ENCODE peak calls at places on chromosomes 3 and 15, in four cellular contexts. One of them, this sample, is unnamed.

GRCh38 chr3:162021206-162021605 is 524.6 kb downstream of the OTOL1 start:
- DNase-seq in K562: no peak
- DNase-seq in upper lobe of left lung: no peak
- DNase-seq in SK-N-SH: no peak
- DNase-seq in this sample: no peak

GRCh38 chr3:196688349-196688748 is 23.7 kb downstream of the CEP19 start:
- DNase-seq in upper lobe of left lung: peak
- DNase-seq in K562: no peak
- DNase-seq in SK-N-SH: no peak
- DNase-seq in this sample: peak

GRCh38 chr15:63436872-63437375 is 55.3 kb upstream of the CA12 start:
- DNase-seq in upper lobe of left lung: no peak
- DNase-seq in SK-N-SH: peak
- DNase-seq in K562: peak
- DNase-seq in this sample: peak

GRCh38 chr15:69462030-69462492 is 9.4 kb downstream of the RPLP1 start:
- DNase-seq in upper lobe of left lung: peak
- DNase-seq in SK-N-SH: peak
- DNase-seq in K562: no peak
- DNase-seq in this sample: peak

GRCh38 chr3:42053476-42053875 is 37.7 kb upstream of the TRAK1 start:
- DNase-seq in K562: no peak
- DNase-seq in SK-N-SH: no peak
- DNase-seq in upper lobe of left lung: peak
- DNase-seq in this sample: no peak

GRCh38 chr15:40114218-40114617 is 5.5 kb upstream of the BMF start:
- DNase-seq in upper lobe of left lung: no peak
- DNase-seq in SK-N-SH: no peak
- DNase-seq in K562: no peak
- DNase-seq in this sample: no peak

GRCh38 chr15:62953496-62953895 is 89.1 kb upstream of the TPM1 start:
- DNase-seq in upper lobe of left lung: peak
- DNase-seq in SK-N-SH: no peak
- DNase-seq in K562: no peak
- DNase-seq in this sample: no peak

GRCh38 chr3:101762041-101762646 is 16.9 kb upstream of the NXPE3 start:
- DNase-seq in K562: no peak
- DNase-seq in SK-N-SH: no peak
- DNase-seq in upper lobe of left lung: no peak
- DNase-seq in this sample: no peak

GRCh38 chr3:125359700-125360099 is 15.4 kb downstream of the ZNF148 start:
- DNase-seq in upper lobe of left lung: peak
- DNase-seq in K562: no peak
- DNase-seq in SK-N-SH: peak
- DNase-seq in this sample: no peak

GRCh38 chr3:139694542-139694941 is 16.8 kb upstream of the NMNAT3 start:
- DNase-seq in SK-N-SH: no peak
- DNase-seq in K562: no peak
- DNase-seq in upper lobe of left lung: no peak
- DNase-seq in this sample: no peak

GRCh38 chr15:36914466-36914865 is 185.9 kb downstream of the MEIS2 start:
- DNase-seq in SK-N-SH: no peak
- DNase-seq in K562: no peak
- DNase-seq in upper lobe of left lung: no peak
- DNase-seq in this sample: no peak

GRCh38 chr3:184806567-184807271 is 5.2 kb upstream of the VPS8 start:
- DNase-seq in upper lobe of left lung: no peak
- DNase-seq in SK-N-SH: no peak
- DNase-seq in K562: no peak
- DNase-seq in this sample: no peak

GRCh38 chr15:39598186-39598850 is 17.4 kb downstream of the THBS1 start:
- DNase-seq in SK-N-SH: no peak
- DNase-seq in K562: no peak
- DNase-seq in upper lobe of left lung: no peak
- DNase-seq in this sample: no peak

GRCh38 chr3:22360977-22361376 is 610.0 kb upstream of the ZNF385D start:
- DNase-seq in K562: no peak
- DNase-seq in upper lobe of left lung: no peak
- DNase-seq in SK-N-SH: no peak
- DNase-seq in this sample: no peak

GRCh38 chr15:23532019-23532418 is 33.5 kb upstream of the MKRN3 start:
- DNase-seq in SK-N-SH: no peak
- DNase-seq in K562: no peak
- DNase-seq in upper lobe of left lung: no peak
- DNase-seq in this sample: no peak

GRCh38 chr3:124832782-124833709 is 54.1 kb downstream of the ITGB5 start:
- DNase-seq in K562: no peak
- DNase-seq in SK-N-SH: no peak
- DNase-seq in upper lobe of left lung: no peak
- DNase-seq in this sample: no peak

GRCh38 chr15:78049691-78050440 is 27.6 kb downstream of the TBC1D2B start:
- DNase-seq in SK-N-SH: no peak
- DNase-seq in K562: no peak
- DNase-seq in upper lobe of left lung: no peak
- DNase-seq in this sample: no peak

GRCh38 chr3:171364500-171364899 is 95.7 kb downstream of the TNIK start:
- DNase-seq in upper lobe of left lung: no peak
- DNase-seq in SK-N-SH: no peak
- DNase-seq in K562: no peak
- DNase-seq in this sample: no peak

GRCh38 chr3:154904328-154904727 is 175.8 kb upstream of the MME start:
- DNase-seq in upper lobe of left lung: no peak
- DNase-seq in K562: peak
- DNase-seq in SK-N-SH: peak
- DNase-seq in this sample: no peak

GRCh38 chr3:99953596-99953995 is 135.9 kb downstream of the CMSS1 start:
- DNase-seq in upper lobe of left lung: no peak
- DNase-seq in K562: no peak
- DNase-seq in SK-N-SH: no peak
- DNase-seq in this sample: no peak

GRCh38 chr3:72614394-72615074 is 233.7 kb downstream of the SHQ1 start:
- DNase-seq in K562: no peak
- DNase-seq in upper lobe of left lung: no peak
- DNase-seq in SK-N-SH: no peak
- DNase-seq in this sample: no peak

GRCh38 chr3:141087071-141087824 is 36.1 kb downstream of the SPSB4 start:
- DNase-seq in K562: peak
- DNase-seq in upper lobe of left lung: no peak
- DNase-seq in SK-N-SH: no peak
- DNase-seq in this sample: no peak

GRCh38 chr3:151584603-151585002 is 123.7 kb upstream of the IGSF10 start:
- DNase-seq in K562: no peak
- DNase-seq in upper lobe of left lung: no peak
- DNase-seq in SK-N-SH: no peak
- DNase-seq in this sample: no peak

GRCh38 chr15:97858278-97858677 is 102.2 kb upstream of the ARRDC4 start:
- DNase-seq in upper lobe of left lung: no peak
- DNase-seq in K562: no peak
- DNase-seq in SK-N-SH: no peak
- DNase-seq in this sample: no peak

GRCh38 chr15:31365655-31366127 is 39.1 kb downstream of the KLF13 start:
- DNase-seq in upper lobe of left lung: peak
- DNase-seq in K562: peak
- DNase-seq in SK-N-SH: peak
- DNase-seq in this sample: peak
- TF ChIP-seq EP300 in upper lobe of left lung: peak
- TF ChIP-seq EP300 in K562: no peak
- TF ChIP-seq EP300 in SK-N-SH: no peak
- TF ChIP-seq EP300 in this sample: peak

DNA sequence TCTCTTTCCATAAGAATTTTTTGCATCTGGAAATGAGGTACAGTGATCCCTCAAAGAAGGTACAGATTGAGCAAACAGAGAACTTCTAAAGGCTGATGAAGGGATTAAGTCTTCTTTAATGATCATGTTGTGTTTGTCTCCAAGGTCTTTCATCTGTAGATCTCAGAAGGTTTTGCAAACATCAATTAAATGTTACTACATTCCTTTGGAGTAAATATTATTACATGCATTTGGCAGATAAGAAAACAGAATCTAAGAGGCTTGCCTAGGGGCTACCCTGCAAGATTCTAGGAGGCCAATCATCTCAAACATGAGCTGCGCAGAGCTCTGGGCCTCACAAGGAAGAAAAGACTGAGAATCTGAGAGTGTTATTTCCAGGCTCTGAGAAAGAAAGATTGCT is 70.9 kb upstream of the LPP start:
- DNase-seq in upper lobe of left lung: no peak
- DNase-seq in SK-N-SH: no peak
- DNase-seq in K562: no peak
- DNase-seq in this sample: no peak
- TF ChIP-seq EP300 in upper lobe of left lung: no peak
- TF ChIP-seq EP300 in SK-N-SH: no peak
- TF ChIP-seq EP300 in K562: no peak
- TF ChIP-seq EP300 in this sample: no peak

DNA sequence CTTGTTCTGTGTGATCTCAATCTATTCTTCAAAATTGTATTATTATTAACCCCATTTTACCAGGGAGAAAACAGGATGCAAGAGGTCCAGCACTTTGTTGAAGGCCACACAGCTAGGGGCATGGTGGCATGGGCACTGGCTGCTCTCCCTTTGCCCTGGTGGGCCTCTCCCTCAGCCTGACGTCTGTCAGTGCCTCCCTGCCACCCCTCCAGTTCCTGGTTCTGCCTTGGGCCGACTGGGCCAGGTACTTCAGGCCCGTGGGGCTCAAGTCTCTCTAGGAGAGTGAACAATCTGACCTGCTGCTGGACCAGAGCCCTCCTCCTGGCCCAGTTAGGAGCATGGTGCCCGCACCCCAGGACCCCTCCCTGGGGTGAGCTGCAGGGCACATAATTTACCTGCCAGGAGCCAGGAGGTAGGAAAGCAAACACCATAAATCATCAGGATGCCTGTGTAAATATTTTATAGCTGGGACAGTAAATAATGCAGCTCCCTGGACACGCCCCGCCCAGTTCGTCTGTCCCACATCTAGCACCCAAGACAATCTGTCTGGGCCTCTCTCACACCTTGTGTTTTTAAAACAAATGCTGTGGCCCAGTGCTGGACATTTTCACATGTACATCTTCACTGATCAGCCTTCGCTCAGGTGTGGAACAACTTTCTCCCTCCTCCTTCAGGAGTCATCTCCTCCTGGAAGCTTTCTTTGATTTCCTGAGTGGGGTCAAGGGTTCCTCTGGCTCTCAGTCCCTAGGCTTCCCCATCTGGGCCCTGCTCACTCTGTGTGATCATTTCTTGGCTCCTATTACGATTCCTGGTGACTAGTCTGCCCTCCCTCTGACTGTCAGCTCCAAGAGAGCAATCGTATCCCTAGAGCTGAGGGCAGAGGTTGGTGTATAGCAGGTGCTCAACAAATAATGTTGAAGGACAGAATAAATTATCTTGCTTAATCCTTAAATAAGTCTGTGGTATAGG is 15.2 kb upstream of the RFT1 start:
- DNase-seq in SK-N-SH: no peak
- DNase-seq in upper lobe of left lung: peak
- DNase-seq in K562: no peak
- DNase-seq in this sample: peak
- TF ChIP-seq EP300 in SK-N-SH: no peak
- TF ChIP-seq EP300 in upper lobe of left lung: no peak
- TF ChIP-seq EP300 in K562: no peak
- TF ChIP-seq EP300 in this sample: no peak

DNA sequence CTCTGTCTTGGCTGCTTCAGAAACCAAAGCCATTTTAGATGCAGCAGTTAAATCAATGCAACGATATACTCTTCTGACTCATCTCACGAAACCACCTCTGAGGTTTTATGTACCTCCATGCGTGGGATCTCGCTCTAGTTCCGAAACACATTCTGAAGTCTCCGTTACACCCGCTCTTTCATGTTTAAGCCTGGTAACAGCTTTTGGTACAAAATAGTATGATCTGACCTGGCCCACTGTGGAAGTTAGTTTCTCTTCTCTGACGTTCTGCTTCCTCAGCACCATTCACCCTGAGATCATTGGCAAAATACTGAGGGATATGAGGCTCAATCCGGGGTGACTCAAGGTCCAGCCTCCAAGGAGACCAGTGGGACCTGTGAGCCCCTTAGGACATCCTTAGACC is 121.9 kb downstream of the TMEM266 start:
- DNase-seq in SK-N-SH: no peak
- DNase-seq in upper lobe of left lung: no peak
- DNase-seq in K562: no peak
- DNase-seq in this sample: no peak
- TF ChIP-seq EP300 in SK-N-SH: no peak
- TF ChIP-seq EP300 in upper lobe of left lung: no peak
- TF ChIP-seq EP300 in K562: no peak
- TF ChIP-seq EP300 in this sample: no peak

GRCh38 chr3:143648218-143648617 is 200.1 kb downstream of the SLC9A9 start:
- DNase-seq in K562: no peak
- DNase-seq in SK-N-SH: no peak
- DNase-seq in upper lobe of left lung: no peak
- DNase-seq in this sample: no peak

GRCh38 chr3:143648708-143649107 is 199.6 kb downstream of the SLC9A9 start:
- DNase-seq in SK-N-SH: peak
- DNase-seq in K562: peak
- DNase-seq in upper lobe of left lung: no peak
- DNase-seq in this sample: no peak

GRCh38 chr3:143650120-143650519 is 198.1 kb downstream of the SLC9A9 start:
- DNase-seq in K562: no peak
- DNase-seq in SK-N-SH: no peak
- DNase-seq in upper lobe of left lung: no peak
- DNase-seq in this sample: no peak

GRCh38 chr3:143652118-143652517 is 196.2 kb downstream of the SLC9A9 start:
- DNase-seq in K562: no peak
- DNase-seq in upper lobe of left lung: no peak
- DNase-seq in SK-N-SH: no peak
- DNase-seq in this sample: no peak

GRCh38 chr3:143650827-143651226 is 197.4 kb downstream of the SLC9A9 start:
- DNase-seq in upper lobe of left lung: no peak
- DNase-seq in K562: no peak
- DNase-seq in SK-N-SH: no peak
- DNase-seq in this sample: no peak
- TF ChIP-seq EP300 in upper lobe of left lung: no peak
- TF ChIP-seq EP300 in K562: no peak
- TF ChIP-seq EP300 in SK-N-SH: no peak
- TF ChIP-seq EP300 in this sample: no peak

DNA sequence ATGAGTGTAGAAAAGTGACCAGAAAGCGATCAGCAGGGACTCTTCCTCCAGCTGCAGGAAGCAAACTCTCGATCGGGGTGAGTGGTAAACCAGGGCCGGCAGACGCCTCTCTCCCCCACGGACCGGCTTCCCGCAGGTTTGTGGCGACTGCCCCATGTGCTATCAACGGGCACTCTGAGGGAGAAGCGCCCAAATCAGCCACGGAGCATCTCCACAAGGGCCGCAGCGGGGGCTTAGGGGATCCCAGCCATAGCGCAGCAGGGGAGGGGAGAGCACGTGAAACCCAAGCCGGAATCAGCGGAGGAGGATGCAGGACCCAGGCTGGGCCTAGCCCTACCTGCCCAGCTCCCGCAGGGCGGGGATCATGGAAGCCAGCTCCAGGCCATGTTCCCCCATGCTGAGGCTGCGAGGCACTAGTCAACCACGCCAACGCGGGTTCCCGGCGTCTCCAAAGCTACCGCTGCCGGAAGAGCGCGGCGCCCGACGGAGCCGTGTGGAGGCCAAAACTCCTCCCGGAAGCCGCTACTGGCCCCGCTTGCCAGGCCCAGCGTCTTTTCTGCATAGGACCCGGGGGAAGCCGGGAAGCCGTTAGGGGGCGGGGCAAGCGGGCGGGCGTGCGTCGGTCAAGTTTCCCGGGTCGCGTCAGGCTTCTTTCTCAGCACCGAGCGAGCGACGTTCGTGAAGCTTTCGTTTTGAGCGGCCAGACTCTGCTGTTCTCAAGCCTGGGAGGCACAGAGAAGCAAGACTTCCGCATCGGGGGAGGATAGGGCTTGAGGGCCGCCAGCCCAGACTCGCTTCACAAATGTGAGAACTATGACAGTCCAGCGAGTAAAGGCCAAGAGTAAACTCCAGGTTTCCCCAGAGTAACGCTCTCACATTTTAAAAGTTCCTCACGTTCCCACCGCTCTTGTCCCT is at the start of gene ATR:
- DNase-seq in SK-N-SH: peak
- DNase-seq in K562: peak
- DNase-seq in upper lobe of left lung: peak
- DNase-seq in this sample: peak
- TF ChIP-seq EP300 in SK-N-SH: peak
- TF ChIP-seq EP300 in K562: peak
- TF ChIP-seq EP300 in upper lobe of left lung: no peak
- TF ChIP-seq EP300 in this sample: peak